ENCODE peak calls at places on chromosomes 7 and 10, in four cellular contexts. One of them, this sample, is unnamed.

GRCh38 chr10:8052344-8052969 is 2.0 kb upstream of the GATA3 start:
- DNase-seq in pancreas: no peak
- DNase-seq in MM.1S: no peak
- DNase-seq in AG04450: no peak
- DNase-seq in this sample: no peak

GRCh38 chr10:92264249-92264648 is 26.6 kb downstream of the CPEB3 start:
- DNase-seq in pancreas: no peak
- DNase-seq in MM.1S: no peak
- DNase-seq in AG04450: no peak
- DNase-seq in this sample: no peak

GRCh38 chr7:94060772-94061171 is 56.6 kb upstream of the BET1 start:
- DNase-seq in pancreas: no peak
- DNase-seq in MM.1S: no peak
- DNase-seq in AG04450: no peak
- DNase-seq in this sample: no peak

GRCh38 chr10:114767589-114768393 is 53.8 kb upstream of the FHIP2A start:
- DNase-seq in pancreas: peak
- DNase-seq in MM.1S: peak
- DNase-seq in AG04450: no peak
- DNase-seq in this sample: no peak

GRCh38 chr10:104139221-104139620 is 17.2 kb downstream of the SFR1 start:
- DNase-seq in pancreas: no peak
- DNase-seq in MM.1S: no peak
- DNase-seq in AG04450: no peak
- DNase-seq in this sample: no peak

GRCh38 chr10:1515121-1515779 is 222.1 kb downstream of the ADARB2 start:
- DNase-seq in pancreas: no peak
- DNase-seq in MM.1S: no peak
- DNase-seq in AG04450: no peak
- DNase-seq in this sample: no peak

GRCh38 chr10:98478430-98479222 is 31.9 kb upstream of the HPS1 start:
- DNase-seq in pancreas: no peak
- DNase-seq in MM.1S: no peak
- DNase-seq in AG04450: no peak
- DNase-seq in this sample: no peak

GRCh38 chr7:106523482-106523881 is 137.5 kb downstream of the CCDC71L start:
- DNase-seq in pancreas: no peak
- DNase-seq in MM.1S: no peak
- DNase-seq in AG04450: no peak
- DNase-seq in this sample: no peak

GRCh38 chr10:78025685-78026364 is 3.5 kb downstream of the POLR3A start:
- DNase-seq in pancreas: no peak
- DNase-seq in MM.1S: no peak
- DNase-seq in AG04450: no peak
- DNase-seq in this sample: no peak

GRCh38 chr10:51001587-51001986 is 72.7 kb upstream of the PRKG1 start:
- DNase-seq in pancreas: no peak
- DNase-seq in MM.1S: no peak
- DNase-seq in AG04450: no peak
- DNase-seq in this sample: no peak

GRCh38 chr10:60491162-60491561 is 101.5 kb upstream of the ANK3 start:
- DNase-seq in pancreas: no peak
- DNase-seq in MM.1S: no peak
- DNase-seq in AG04450: no peak
- DNase-seq in this sample: no peak

GRCh38 chr7:131547589-131547988 is 8.8 kb downstream of the PODXL start:
- DNase-seq in pancreas: no peak
- DNase-seq in MM.1S: no peak
- DNase-seq in AG04450: no peak
- DNase-seq in this sample: no peak

GRCh38 chr7:41134242-41134872 is 568.5 kb downstream of the INHBA start:
- DNase-seq in pancreas: no peak
- DNase-seq in MM.1S: no peak
- DNase-seq in AG04450: no peak
- DNase-seq in this sample: no peak

GRCh38 chr10:100866575-100867098 is 46.1 kb upstream of the SLF2 start:
- DNase-seq in pancreas: no peak
- DNase-seq in MM.1S: no peak
- DNase-seq in AG04450: no peak
- DNase-seq in this sample: no peak

GRCh38 chr10:50594012-50594411 is 29.7 kb downstream of the SGMS1 start:
- DNase-seq in pancreas: no peak
- DNase-seq in MM.1S: no peak
- DNase-seq in AG04450: peak
- DNase-seq in this sample: no peak

GRCh38 chr10:94225589-94225988 is 137.2 kb downstream of the NOC3L start:
- DNase-seq in pancreas: no peak
- DNase-seq in MM.1S: no peak
- DNase-seq in AG04450: no peak
- DNase-seq in this sample: no peak

GRCh38 chr10:103715430-103715829 is 139.9 kb downstream of the SH3PXD2A start:
- DNase-seq in pancreas: no peak
- DNase-seq in MM.1S: no peak
- DNase-seq in AG04450: peak
- DNase-seq in this sample: peak

GRCh38 chr7:25720427-25720826 is 431.6 kb upstream of the NFE2L3 start:
- DNase-seq in pancreas: no peak
- DNase-seq in MM.1S: no peak
- DNase-seq in AG04450: no peak
- DNase-seq in this sample: no peak

GRCh38 chr10:102393411-102394078 is 2.0 kb upstream of the NFKB2 start:
- DNase-seq in pancreas: no peak
- DNase-seq in MM.1S: no peak
- DNase-seq in AG04450: no peak
- DNase-seq in this sample: no peak

GRCh38 chr7:151429555-151430331 is 10.2 kb downstream of the CRYGN start:
- DNase-seq in pancreas: peak
- DNase-seq in MM.1S: peak
- DNase-seq in AG04450: no peak
- DNase-seq in this sample: no peak

GRCh38 chr10:51250278-51250914 is 176.1 kb downstream of the PRKG1 start:
- DNase-seq in pancreas: no peak
- DNase-seq in MM.1S: no peak
- DNase-seq in AG04450: no peak
- DNase-seq in this sample: no peak

GRCh38 chr7:726854-727103 is 280 bp downstream of the DNAAF5 start:
- DNase-seq in pancreas: no peak
- DNase-seq in MM.1S: peak
- DNase-seq in AG04450: no peak
- DNase-seq in this sample: no peak

GRCh38 chr7:120916116-120916515 is 34.5 kb upstream of the ING3 start:
- DNase-seq in pancreas: no peak
- DNase-seq in MM.1S: no peak
- DNase-seq in AG04450: no peak
- DNase-seq in this sample: no peak

GRCh38 chr7:27182285-27182827 is 2.7 kb downstream of the HOXA11 start:
- DNase-seq in pancreas: peak
- DNase-seq in MM.1S: no peak
- DNase-seq in AG04450: no peak
- DNase-seq in this sample: no peak

GRCh38 chr10:128268015-128268722 is 141.9 kb upstream of the MKI67 start:
- DNase-seq in pancreas: no peak
- DNase-seq in MM.1S: peak
- DNase-seq in AG04450: no peak
- DNase-seq in this sample: no peak

GRCh38 chr10:103888113-103888841 is 29.7 kb downstream of the STN1 start:
- DNase-seq in pancreas: peak
- DNase-seq in MM.1S: peak
- DNase-seq in AG04450: peak
- DNase-seq in this sample: no peak

GRCh38 chr7:10483671-10484070 is 490.0 kb upstream of the PHF14 start:
- DNase-seq in pancreas: no peak
- DNase-seq in MM.1S: no peak
- DNase-seq in AG04450: no peak
- DNase-seq in this sample: no peak

GRCh38 chr10:126944191-126944590 is 39.0 kb downstream of the DOCK1 start:
- DNase-seq in pancreas: no peak
- DNase-seq in MM.1S: no peak
- DNase-seq in AG04450: no peak
- DNase-seq in this sample: no peak

GRCh38 chr7:15751191-15751701 is 64.8 kb upstream of the MEOX2 start:
- DNase-seq in pancreas: no peak
- DNase-seq in MM.1S: no peak
- DNase-seq in AG04450: no peak
- DNase-seq in this sample: no peak

GRCh38 chr10:49746626-49747302 is 15.4 kb downstream of the OGDHL start:
- DNase-seq in pancreas: no peak
- DNase-seq in MM.1S: no peak
- DNase-seq in AG04450: no peak
- DNase-seq in this sample: no peak

GRCh38 chr10:112917676-112918075 is 32.4 kb upstream of the TCF7L2 start:
- DNase-seq in pancreas: no peak
- DNase-seq in MM.1S: no peak
- DNase-seq in AG04450: no peak
- DNase-seq in this sample: no peak

GRCh38 chr10:71068811-71069411 is 143.5 kb upstream of the UNC5B start:
- DNase-seq in pancreas: no peak
- DNase-seq in MM.1S: no peak
- DNase-seq in AG04450: no peak
- DNase-seq in this sample: no peak

GRCh38 chr7:15424468-15424867 is 137.3 kb downstream of the AGMO start:
- DNase-seq in pancreas: no peak
- DNase-seq in MM.1S: no peak
- DNase-seq in AG04450: no peak
- DNase-seq in this sample: peak

GRCh38 chr10:16639457-16639856 is 117.8 kb upstream of the C1QL3 start:
- DNase-seq in pancreas: no peak
- DNase-seq in MM.1S: no peak
- DNase-seq in AG04450: no peak
- DNase-seq in this sample: no peak

GRCh38 chr10:30384791-30385201 is 35.7 kb upstream of the MTPAP start:
- DNase-seq in pancreas: no peak
- DNase-seq in MM.1S: peak
- DNase-seq in AG04450: no peak
- DNase-seq in this sample: no peak

GRCh38 chr7:127251458-127252379 is 1.0 kb downstream of the GRM8 start:
- DNase-seq in pancreas: peak
- DNase-seq in MM.1S: peak
- DNase-seq in AG04450: no peak
- DNase-seq in this sample: no peak

GRCh38 chr10:114729103-114729659 is 71.1 kb upstream of the ABLIM1 start:
- DNase-seq in pancreas: no peak
- DNase-seq in MM.1S: no peak
- DNase-seq in AG04450: no peak
- DNase-seq in this sample: no peak

GRCh38 chr7:151137076-151137611 is 30.4 kb downstream of the GBX1 start:
- DNase-seq in pancreas: peak
- DNase-seq in MM.1S: no peak
- DNase-seq in AG04450: no peak
- DNase-seq in this sample: no peak

GRCh38 chr10:129841071-129841470 is 123.0 kb downstream of the EBF3 start:
- DNase-seq in pancreas: no peak
- DNase-seq in MM.1S: no peak
- DNase-seq in AG04450: no peak
- DNase-seq in this sample: no peak

GRCh38 chr10:5840314-5841307 is 27.4 kb upstream of the GDI2 start:
- DNase-seq in pancreas: no peak
- DNase-seq in MM.1S: no peak
- DNase-seq in AG04450: no peak
- DNase-seq in this sample: no peak

DNA sequence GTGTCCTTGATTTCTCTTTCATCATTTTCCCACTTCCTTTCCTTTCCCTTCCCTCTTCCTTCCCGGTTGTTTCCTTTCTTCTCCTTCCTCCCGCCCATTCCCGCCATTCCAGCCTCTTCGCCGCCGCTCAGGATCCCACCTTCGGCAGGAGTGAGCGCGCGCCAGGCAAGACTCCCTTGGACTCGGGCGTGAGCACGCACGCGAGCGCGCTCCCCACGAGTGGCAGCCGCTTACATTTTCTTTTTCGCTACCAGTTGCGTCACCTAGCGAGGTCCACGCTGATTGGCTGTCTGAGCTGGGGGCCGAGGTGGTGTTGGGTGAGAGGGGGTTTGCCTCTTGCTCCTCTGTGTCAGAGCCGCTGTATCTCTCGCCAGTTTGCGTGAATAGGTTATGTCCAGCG is 11.8 kb downstream of the ZAN start:
- DNase-seq in pancreas: no peak
- DNase-seq in MM.1S: no peak
- DNase-seq in AG04450: no peak
- DNase-seq in this sample: no peak
- H3K4me3 ChIP-seq in pancreas: no peak
- H3K4me3 ChIP-seq in MM.1S: no peak
- H3K4me3 ChIP-seq in AG04450: peak
- H3K4me3 ChIP-seq in this sample: peak

GRCh38 chr10:34526758-34527730 is 288.1 kb downstream of the PARD3 start:
- DNase-seq in pancreas: no peak
- DNase-seq in MM.1S: no peak
- DNase-seq in AG04450: peak
- DNase-seq in this sample: peak
- TF ChIP-seq CTCF in pancreas: no peak
- TF ChIP-seq CTCF in MM.1S: no peak
- TF ChIP-seq CTCF in AG04450: peak
- TF ChIP-seq CTCF in this sample: peak

DNA sequence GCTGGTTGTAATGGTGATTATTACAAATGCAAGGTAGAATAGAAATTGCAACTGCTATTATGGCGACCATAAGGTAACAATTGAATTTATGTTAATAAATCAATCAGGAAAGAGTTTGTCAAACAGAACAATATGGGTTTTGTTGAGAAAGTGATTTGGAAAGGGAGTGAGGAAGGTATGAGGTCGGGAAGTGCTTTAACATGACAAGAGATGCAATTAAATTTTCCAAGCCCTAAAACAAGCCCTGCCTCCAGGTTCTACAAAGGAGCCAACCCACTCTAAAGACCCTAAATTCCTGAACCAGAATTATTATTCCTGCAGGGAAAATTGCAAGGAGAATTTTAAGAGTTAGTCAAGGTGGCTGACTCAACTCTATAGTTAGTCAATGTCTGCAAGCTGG is 363.7 kb downstream of the BMPER start:
- DNase-seq in pancreas: no peak
- DNase-seq in MM.1S: no peak
- DNase-seq in AG04450: no peak
- DNase-seq in this sample: no peak
- H3K4me3 ChIP-seq in pancreas: no peak
- H3K4me3 ChIP-seq in MM.1S: no peak
- H3K4me3 ChIP-seq in AG04450: no peak
- H3K4me3 ChIP-seq in this sample: no peak

DNA sequence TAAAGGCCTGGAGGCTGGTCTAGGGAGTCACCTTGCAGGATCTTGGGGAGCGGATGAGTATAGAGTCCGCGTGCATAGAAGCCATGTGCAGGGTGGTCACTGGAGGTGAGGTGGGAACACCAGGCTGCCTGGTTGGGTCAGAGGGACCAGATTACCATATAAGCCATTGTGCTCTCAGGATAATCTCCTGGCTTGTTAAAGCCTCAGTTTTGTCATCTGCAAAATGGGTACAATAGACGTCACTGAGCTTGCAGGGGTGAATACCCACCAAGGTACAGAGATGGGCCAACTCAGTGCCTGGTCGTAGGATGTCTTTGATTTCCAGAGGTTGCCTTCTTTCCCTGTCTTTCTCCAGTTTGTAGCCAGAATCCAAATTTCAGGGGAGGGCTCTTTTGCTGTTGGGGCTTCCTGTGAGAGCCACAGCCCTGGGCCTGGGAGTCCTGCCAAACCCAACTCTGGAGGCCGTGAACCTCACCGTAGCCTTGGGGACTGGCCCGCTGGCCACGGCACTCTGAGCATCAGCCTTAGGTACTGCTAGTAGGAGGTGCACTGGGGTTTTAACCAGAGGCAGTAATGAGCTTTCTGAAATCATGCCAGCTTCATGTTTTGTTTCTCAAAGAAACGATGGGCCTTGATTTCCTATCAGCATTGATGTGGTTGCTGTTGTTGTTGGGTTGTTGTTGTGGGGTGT is 35.6 kb downstream of the ZMIZ1 start:
- DNase-seq in pancreas: no peak
- DNase-seq in MM.1S: no peak
- DNase-seq in AG04450: no peak
- DNase-seq in this sample: no peak
- TF ChIP-seq CTCF in pancreas: no peak
- TF ChIP-seq CTCF in MM.1S: no peak
- TF ChIP-seq CTCF in AG04450: no peak
- TF ChIP-seq CTCF in this sample: no peak

This sample was measured in AG04449.